ENCODE peak calls at places on chromosomes 3 and 15, in four cellular contexts. X is K562, A is stomach, T is body of pancreas. G is an unnamed sample.

GRCh38 chr3:138608322-138609214 is at the start of gene FAIM:
- DNase-seq in T (peak), X (peak), A (peak), G (peak)

GRCh38 chr3:172040976-172041963 is 1.9 kb downstream of the FNDC3B start:
- DNase-seq in T (peak), X (no peak), A (peak), G (no peak)

GRCh38 chr3:152470095-152470494 is 201.4 kb downstream of the MBNL1 start:
- DNase-seq in T (no peak), X (no peak), A (no peak), G (no peak)

GRCh38 chr3:54356299-54357037 is 234.1 kb downstream of the CACNA2D3 start:
- DNase-seq in A (no peak), X (no peak), T (no peak), G (no peak)

GRCh38 chr3:39279745-39280517 is at the start of gene CX3CR1:
- DNase-seq in T (no peak), X (no peak), A (no peak), G (no peak)

GRCh38 chr15:92958105-92958504 is 58.0 kb downstream of the CHD2 start:
- DNase-seq in A (no peak), X (no peak), T (no peak), G (no peak)

GRCh38 chr3:35215525-35216500 is 423.5 kb upstream of the ARPP21 start:
- DNase-seq in X (no peak), T (no peak), A (no peak), G (peak)

GRCh38 chr3:182971637-182972036 is 8.7 kb downstream of the DCUN1D1 start:
- DNase-seq in X (no peak), T (no peak), A (no peak), G (no peak)

GRCh38 chr3:17810759-17811158 is 68.3 kb upstream of the TBC1D5 start:
- DNase-seq in A (no peak), T (no peak), X (peak), G (no peak)

GRCh38 chr3:177109688-177110087 is 87.6 kb downstream of the TBL1XR1 start:
- DNase-seq in X (no peak), T (no peak), A (no peak), G (no peak)

GRCh38 chr3:157174265-157174615 is 14.3 kb upstream of the CCNL1 start:
- DNase-seq in T (peak), A (no peak), X (no peak), G (peak)
- TF ChIP-seq POLR2A in T (no peak), A (no peak), X (no peak), G (no peak)

DNA sequence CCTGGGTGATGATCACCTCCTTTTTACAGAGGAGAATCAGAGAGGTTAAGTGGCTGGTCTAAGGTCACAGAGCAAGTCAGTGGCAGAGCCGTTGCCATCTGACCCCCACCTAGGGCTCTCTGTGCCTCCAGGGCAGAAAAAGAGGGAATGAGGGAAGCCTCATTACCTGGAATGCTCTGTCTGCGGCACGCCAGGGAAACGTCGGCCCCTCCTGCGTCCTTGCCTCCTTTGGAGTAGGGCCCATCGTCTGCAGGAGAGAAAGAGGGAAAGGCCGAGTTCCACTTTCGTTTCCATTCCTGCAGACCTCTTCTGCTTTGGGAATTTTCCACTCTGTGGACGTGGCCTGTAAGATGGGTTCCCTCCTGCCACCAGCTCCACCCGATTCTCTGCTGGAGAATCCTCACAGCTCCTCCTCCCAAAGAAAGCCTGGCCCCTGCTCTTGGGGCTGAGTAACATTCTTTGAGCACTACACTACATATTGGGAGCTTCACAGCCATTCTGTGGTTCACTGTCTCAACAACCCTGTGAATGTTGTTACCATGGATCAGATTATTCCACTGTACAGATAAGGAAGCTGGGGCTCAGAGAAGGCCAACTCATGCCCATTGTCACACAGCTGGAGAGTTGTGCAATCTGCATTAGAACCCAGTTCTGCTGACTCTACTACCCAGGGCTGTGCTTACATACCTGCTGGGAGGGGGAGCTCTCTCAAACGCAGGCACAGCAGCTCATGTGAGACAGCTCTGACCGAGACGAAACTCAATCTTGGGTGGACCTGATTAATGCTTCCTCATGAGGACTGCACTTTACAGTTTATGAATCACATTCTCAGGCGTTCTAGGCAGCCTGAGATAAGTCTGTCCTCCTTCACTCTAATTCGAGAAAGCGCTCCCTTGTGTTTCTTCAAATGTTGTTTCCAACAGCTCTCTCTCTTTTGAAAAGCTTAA is 14.2 kb downstream of the GRIP2 start:
- DNase-seq in X (no peak), A (peak), T (no peak), G (no peak)
- H3K27ac ChIP-seq in X (no peak), A (no peak), T (no peak), G (peak)

DNA sequence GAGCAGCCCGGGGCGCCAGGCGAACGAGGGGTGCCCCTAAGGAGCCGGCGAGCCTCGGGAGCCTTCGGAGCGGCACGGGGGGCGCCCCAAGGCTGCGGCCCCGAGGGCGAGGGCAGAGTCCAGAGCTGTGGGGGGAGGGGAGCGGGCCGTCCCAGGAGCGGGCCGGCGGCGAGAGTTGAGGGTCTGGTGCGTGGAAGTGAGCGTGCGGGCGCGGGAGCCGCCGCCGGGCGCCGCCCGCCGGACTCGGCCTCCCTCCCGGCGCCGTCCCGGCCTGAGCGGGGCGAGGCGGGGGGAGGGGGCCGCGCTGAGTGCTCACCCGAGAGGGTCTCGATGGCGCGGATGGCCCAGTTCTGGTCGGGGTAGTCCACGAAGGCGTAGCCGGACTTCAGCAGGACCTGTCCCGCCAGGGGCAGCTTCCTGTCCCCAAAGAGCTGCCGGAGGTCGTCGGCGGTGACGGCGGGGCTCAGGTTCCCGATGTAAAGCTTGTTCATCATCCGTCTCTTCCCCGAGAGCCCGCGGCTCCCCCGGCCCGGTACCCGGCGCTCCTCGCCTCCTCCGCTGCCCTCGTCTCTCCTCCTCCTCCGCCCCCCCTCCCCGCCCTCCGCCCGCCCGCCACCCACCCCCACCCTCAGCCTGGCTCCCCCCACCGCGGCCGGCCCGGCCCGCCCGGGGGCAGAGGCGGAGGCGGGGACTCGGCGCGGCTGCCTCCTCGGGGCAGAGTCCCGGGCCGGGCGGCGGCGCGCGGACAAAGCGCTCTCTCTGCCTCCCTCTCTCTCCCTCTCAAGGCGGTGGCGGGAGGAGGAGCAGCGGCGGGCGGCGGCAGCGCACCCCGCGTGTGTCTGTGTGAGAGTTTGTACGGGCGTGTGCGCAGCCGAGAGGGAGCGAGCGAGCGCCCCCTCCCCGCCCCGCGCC is at the start of gene IGF2BP2:
- DNase-seq in X (peak), A (peak), T (peak), G (peak)
- TF ChIP-seq POLR2A in X (peak), A (no peak), T (peak), G (no peak)

DNA sequence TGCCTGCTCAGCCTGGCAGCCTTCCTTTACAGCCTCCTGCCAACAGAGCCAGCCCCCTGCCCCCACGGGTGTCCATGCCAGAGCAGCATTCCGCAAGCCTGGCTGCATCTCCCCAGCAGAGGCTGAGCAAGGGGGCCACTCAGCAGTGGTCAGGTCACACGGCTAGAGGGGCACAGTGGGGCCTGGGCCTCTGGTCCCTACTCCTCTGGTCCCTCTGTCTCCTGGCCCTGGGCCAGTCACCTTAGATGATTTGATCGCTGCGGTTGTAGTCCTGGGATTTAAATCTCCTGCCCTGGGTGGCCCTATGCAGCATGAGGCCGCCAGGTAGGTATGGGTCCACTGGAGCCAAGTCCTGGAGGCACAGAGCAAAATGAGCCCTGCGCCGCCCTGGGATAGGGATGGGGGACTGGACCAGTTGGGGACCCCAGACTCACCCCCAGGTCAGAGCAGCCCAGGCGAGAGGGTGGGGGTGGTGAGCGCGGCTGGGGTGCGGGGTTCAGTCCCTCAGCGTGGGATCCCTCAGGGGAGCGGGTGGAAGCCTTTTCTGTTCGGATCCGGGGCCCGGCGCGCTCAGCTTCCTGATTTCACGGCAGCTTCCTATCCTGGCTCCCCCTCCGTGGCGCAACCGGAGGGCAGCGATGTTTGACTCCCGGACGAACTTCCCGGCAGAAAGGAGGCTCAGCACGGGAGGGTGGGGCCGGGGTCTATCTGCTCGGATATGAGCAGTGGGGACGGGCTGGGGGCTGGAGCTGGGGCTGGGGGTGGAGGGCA is at the start of gene ZBTB47:
- DNase-seq in A (peak), T (peak), X (peak), G (peak)
- H3K27ac ChIP-seq in A (peak), T (peak), X (peak), G (peak)

GRCh38 chr3:189307963-189308362 is 136.2 kb downstream of the TPRG1 start:
- DNase-seq in T (no peak), A (no peak), X (no peak), G (no peak)

GRCh38 chr3:189305412-189305811 is 133.6 kb downstream of the TPRG1 start:
- DNase-seq in X (no peak), T (no peak), A (no peak), G (no peak)

GRCh38 chr3:189311521-189311920 is 139.8 kb downstream of the TPRG1 start:
- DNase-seq in X (no peak), T (no peak), A (no peak), G (no peak)

GRCh38 chr3:189308594-189308993 is 136.8 kb downstream of the TPRG1 start:
- DNase-seq in T (no peak), X (no peak), A (no peak), G (no peak)

GRCh38 chr3:189309400-189309975 is 137.7 kb downstream of the TPRG1 start:
- DNase-seq in A (no peak), X (no peak), T (no peak), G (no peak)
- TF ChIP-seq POLR2A in A (no peak), X (no peak), T (no peak), G (no peak)

DNA sequence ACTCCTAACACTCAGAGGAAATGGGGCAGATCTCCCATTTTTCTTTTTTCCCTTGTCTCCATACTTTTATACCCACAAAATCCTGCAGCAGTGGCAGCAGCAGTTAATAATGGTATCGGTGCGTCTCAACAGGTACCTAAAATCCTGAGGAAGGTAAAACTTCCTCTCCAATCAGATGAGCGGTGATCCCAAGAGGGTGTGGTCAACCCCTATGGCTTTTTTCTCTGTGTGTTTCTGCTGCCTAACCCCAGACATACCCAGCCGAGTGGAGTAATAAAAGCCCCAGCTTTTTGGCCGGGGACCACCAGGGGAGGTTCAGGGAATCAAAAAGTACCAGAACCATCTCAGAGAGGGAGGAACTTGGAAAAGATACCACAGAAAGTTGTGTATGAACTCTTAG is 9.1 kb downstream of the GK5 start:
- DNase-seq in A (no peak), X (no peak), T (no peak), G (no peak)
- H3K27ac ChIP-seq in A (no peak), X (no peak), T (no peak), G (no peak)